ENCODE peak calls at places on chromosomes 2 and 18, in eight cellular contexts. E, M, V, S, I, W, G and F are unnamed samples.

GRCh38 chr2:74881176-74881575 is 47.2 kb downstream of the HK2 start:
- DNase-seq in E (no peak), M (no peak), V (no peak), S (no peak), I (no peak), W (no peak), G (no peak), F (no peak)

GRCh38 chr18:49072524-49072934 is 121.8 kb upstream of the SMAD7 start:
- DNase-seq in E (no peak), M (no peak), V (no peak), S (no peak), I (no peak), W (no peak), G (no peak), F (no peak)

GRCh38 chr2:24123212-24124002 is at the start of the genes FAM228B and PFN4:
- DNase-seq in E (peak), M (peak), V (peak), S (peak), I (peak), W (peak), G (peak), F (peak)

GRCh38 chr2:233764264-233764663 is 4.2 kb downstream of the UGT1A1 start:
- DNase-seq in E (no peak), M (no peak), V (no peak), S (no peak), I (peak), W (no peak), G (no peak), F (no peak)

GRCh38 chr18:74546751-74547530 is 12.6 kb downstream of the CNDP1 start:
- DNase-seq in E (peak), M (no peak), V (no peak), S (no peak), I (peak), W (no peak), G (no peak), F (no peak)

GRCh38 chr2:143083636-143084035 is 45.6 kb upstream of the ARHGAP15 start:
- DNase-seq in E (no peak), M (no peak), V (no peak), S (no peak), I (peak), W (no peak), G (no peak), F (no peak)

GRCh38 chr2:199760574-199760973 is 90.4 kb downstream of the FTCDNL1 start:
- DNase-seq in E (no peak), M (no peak), V (no peak), S (no peak), I (no peak), W (no peak), G (no peak), F (no peak)

GRCh38 chr18:363327-364115 is 95.7 kb upstream of the THOC1 start:
- DNase-seq in E (no peak), M (no peak), V (no peak), S (no peak), I (no peak), W (no peak), G (no peak), F (no peak)

GRCh38 chr2:104788721-104789446 is 65.0 kb upstream of the POU3F3 start:
- DNase-seq in E (no peak), M (no peak), V (no peak), S (no peak), I (no peak), W (no peak), G (no peak), F (no peak)

GRCh38 chr2:181457741-181458425 is 697 bp downstream of the ITGA4 start:
- DNase-seq in E (peak), M (no peak), V (peak), S (peak), I (no peak), W (peak), G (no peak), F (peak)

GRCh38 chr2:62319061-62319460 is 123.1 kb downstream of the B3GNT2 start:
- DNase-seq in E (no peak), M (no peak), V (no peak), S (no peak), I (peak), W (no peak), G (no peak), F (no peak)

GRCh38 chr2:191653669-191654402 is 24.1 kb upstream of the NABP1 start:
- DNase-seq in E (no peak), M (no peak), V (no peak), S (no peak), I (no peak), W (no peak), G (no peak), F (no peak)

GRCh38 chr18:36424741-36425142 is 127.2 kb downstream of the FHOD3 start:
- DNase-seq in E (no peak), M (no peak), V (no peak), S (no peak), I (peak), W (no peak), G (no peak), F (no peak)

GRCh38 chr18:13558132-13558531 is 168.2 kb downstream of the FAM210A start:
- DNase-seq in E (peak), M (no peak), V (peak), S (no peak), I (peak), W (peak), G (peak), F (peak)

GRCh38 chr2:179263460-179264237 is 983 bp downstream of the SESTD1 start:
- DNase-seq in E (peak), M (peak), V (no peak), S (peak), I (peak), W (peak), G (peak), F (peak)

GRCh38 chr2:7825591-7826312 is 856.1 kb upstream of the ID2 start:
- DNase-seq in E (no peak), M (no peak), V (no peak), S (no peak), I (peak), W (no peak), G (no peak), F (peak)

GRCh38 chr2:66095820-66096219 is 339.1 kb upstream of the MEIS1 start:
- DNase-seq in E (no peak), M (no peak), V (no peak), S (no peak), I (no peak), W (no peak), G (no peak), F (no peak)

GRCh38 chr2:173090973-173091660 is 15.5 kb downstream of the MAP3K20 start:
- DNase-seq in E (no peak), M (no peak), V (no peak), S (no peak), I (no peak), W (no peak), G (no peak), F (no peak)

GRCh38 chr2:143433158-143433557 is 303.9 kb downstream of the ARHGAP15 start:
- DNase-seq in E (no peak), M (no peak), V (no peak), S (no peak), I (no peak), W (no peak), G (peak), F (no peak)

GRCh38 chr2:73859721-73860586 is 31.2 kb downstream of the STAMBP start:
- DNase-seq in E (peak), M (no peak), V (no peak), S (no peak), I (peak), W (no peak), G (no peak), F (no peak)

GRCh38 chr18:23213200-23213599 is 77.9 kb downstream of the CABLES1 start:
- DNase-seq in E (no peak), M (no peak), V (no peak), S (no peak), I (no peak), W (no peak), G (no peak), F (no peak)

GRCh38 chr2:36967236-36967876 is 1.0 kb upstream of the STRN start:
- DNase-seq in E (no peak), M (no peak), V (no peak), S (no peak), I (peak), W (no peak), G (peak), F (no peak)

GRCh38 chr18:48229445-48230052 is 179.6 kb downstream of the ZBTB7C start:
- DNase-seq in E (no peak), M (no peak), V (no peak), S (no peak), I (no peak), W (no peak), G (peak), F (no peak)

GRCh38 chr2:127041259-127041970 is 65.5 kb downstream of the BIN1 start:
- DNase-seq in E (no peak), M (no peak), V (no peak), S (peak), I (no peak), W (no peak), G (no peak), F (no peak)

GRCh38 chr2:222504714-222505113 is 80.4 kb downstream of the SGPP2 start:
- DNase-seq in E (no peak), M (no peak), V (no peak), S (no peak), I (no peak), W (no peak), G (no peak), F (peak)

GRCh38 chr18:60202702-60203101 is 169.9 kb downstream of the MC4R start:
- DNase-seq in E (no peak), M (no peak), V (no peak), S (no peak), I (peak), W (no peak), G (no peak), F (no peak)

GRCh38 chr2:224973112-224974016 is 68.9 kb downstream of the DOCK10 start:
- DNase-seq in E (peak), M (no peak), V (no peak), S (no peak), I (peak), W (no peak), G (no peak), F (no peak)

GRCh38 chr2:237196866-237197618 is 111.4 kb downstream of the COPS8 start:
- DNase-seq in E (peak), M (no peak), V (no peak), S (no peak), I (peak), W (no peak), G (no peak), F (no peak)

GRCh38 chr2:69013123-69013836 is at the start of gene ANTXR1:
- DNase-seq in E (peak), M (peak), V (peak), S (peak), I (peak), W (peak), G (peak), F (no peak)